ENCODE peak calls at places on chromosomes 5 and 9, in eight cellular contexts. E, N, M, I, G, H, C and X are unnamed samples.

GRCh38 chr5:36815871-36816270 is 60.7 kb upstream of the NIPBL start:
- DNase-seq in E (no peak), N (no peak), M (no peak), I (no peak), G (no peak), H (no peak), C (no peak), X (no peak)

GRCh38 chr9:104907278-104907951 is 20.5 kb downstream of the ABCA1 start:
- DNase-seq in E (no peak), N (no peak), M (no peak), I (peak), G (peak), H (peak), C (no peak), X (peak)

GRCh38 chr9:130789747-130790672 is 45.0 kb upstream of the ABL1 start:
- DNase-seq in E (no peak), N (no peak), M (no peak), I (no peak), G (no peak), H (no peak), C (no peak), X (no peak)

GRCh38 chr5:71816307-71816706 is 97.2 kb downstream of the CARTPT start:
- DNase-seq in E (no peak), N (no peak), M (no peak), I (no peak), G (no peak), H (no peak), C (no peak), X (no peak)

GRCh38 chr5:52800394-52801213 is 12.9 kb downstream of the ITGA1 start:
- DNase-seq in E (no peak), N (peak), M (no peak), I (peak), G (peak), H (peak), C (peak), X (peak)

GRCh38 chr9:128706045-128706444 is 3.7 kb downstream of the PKN3 start:
- DNase-seq in E (no peak), N (no peak), M (no peak), I (no peak), G (no peak), H (no peak), C (no peak), X (no peak)

GRCh38 chr5:139394123-139394653 is 716 bp downstream of the PROB1 start:
- DNase-seq in E (no peak), N (peak), M (no peak), I (peak), G (peak), H (peak), C (no peak), X (no peak)

GRCh38 chr9:116763665-116764064 is 76.6 kb downstream of the TRIM32 start:
- DNase-seq in E (no peak), N (no peak), M (no peak), I (no peak), G (no peak), H (no peak), C (no peak), X (no peak)

GRCh38 chr5:146441896-146442295 is 5.2 kb upstream of the TCERG1 start:
- DNase-seq in E (no peak), N (no peak), M (no peak), I (no peak), G (no peak), H (no peak), C (no peak), X (no peak)

GRCh38 chr5:149707097-149707496 is 23.0 kb upstream of the PPARGC1B start:
- DNase-seq in E (no peak), N (no peak), M (no peak), I (no peak), G (no peak), H (no peak), C (no peak), X (no peak)
- TF ChIP-seq POLR2A in E (no peak), N (no peak), M (no peak), I (no peak), G (no peak), H (no peak), C (no peak), X (no peak)

GRCh38 chr5:176538985-176539384 is 1.8 kb upstream of the RNF44 start:
- DNase-seq in E (no peak), N (no peak), M (no peak), I (no peak), G (no peak), H (no peak), C (no peak), X (no peak)

GRCh38 chr5:176538505-176538806 is 1.3 kb upstream of the RNF44 start:
- DNase-seq in E (no peak), N (no peak), M (no peak), I (no peak), G (no peak), H (no peak), C (no peak), X (no peak)

GRCh38 chr5:176536132-176536901 is 885 bp downstream of the RNF44 start:
- DNase-seq in E (no peak), N (peak), M (peak), I (peak), G (peak), H (peak), C (peak), X (peak)

GRCh38 chr5:176536902-176537607 is at the start of gene RNF44:
- DNase-seq in E (peak), N (peak), M (peak), I (peak), G (peak), H (peak), C (peak), X (peak)

GRCh38 chr5:176537608-176538504 is 654 bp upstream of the RNF44 start:
- DNase-seq in E (peak), N (peak), M (peak), I (peak), G (peak), H (peak), C (peak), X (peak)
- TF ChIP-seq POLR2A in E (no peak), N (peak), M (no peak), I (peak), G (no peak), H (peak), C (no peak), X (peak)

DNA sequence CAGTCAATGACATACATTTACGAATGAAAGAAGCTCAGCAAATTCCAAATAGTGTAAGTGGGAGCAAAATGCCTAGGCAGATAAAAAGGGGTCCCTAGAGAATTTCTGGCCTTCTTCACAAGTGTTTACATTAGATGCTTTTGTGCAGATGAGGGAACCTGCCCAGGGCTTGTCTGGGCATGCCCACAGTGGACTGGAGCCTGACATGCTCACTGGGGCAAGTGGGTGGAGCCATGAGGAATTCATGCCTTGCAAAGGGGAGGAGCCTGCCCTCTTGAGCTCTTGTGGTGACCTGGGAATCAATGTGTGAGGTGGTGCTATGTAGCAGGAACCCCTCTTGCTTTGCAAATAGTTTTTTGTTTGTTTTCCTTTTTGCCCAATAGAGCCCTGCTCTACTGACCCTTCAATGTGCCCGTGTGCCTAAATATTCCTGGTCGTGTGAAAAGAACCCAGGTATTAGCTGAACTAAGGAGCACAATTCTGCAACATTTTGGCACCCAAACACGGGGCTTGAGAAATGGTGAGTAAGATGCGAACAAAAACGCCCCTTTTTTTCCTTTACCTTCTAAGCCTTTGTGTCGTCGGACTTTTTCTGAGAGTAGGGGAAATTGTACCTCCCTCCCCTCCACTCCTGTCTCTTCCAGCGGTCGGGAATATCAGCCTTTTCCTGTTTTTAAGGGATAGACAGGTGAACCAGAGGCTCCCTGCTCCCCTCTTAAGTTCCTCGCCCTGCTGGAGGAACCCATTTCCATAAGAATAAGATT is 433.8 kb upstream of the CDH9 start:
- DNase-seq in E (peak), N (no peak), M (peak), I (no peak), G (peak), H (no peak), C (no peak), X (no peak)
- TF ChIP-seq POLR2A in E (peak), N (no peak), M (peak), I (no peak), G (peak), H (no peak), C (no peak), X (no peak)

GRCh38 chr5:150846651-150847333 is 471 bp downstream of the IRGM start:
- DNase-seq in E (peak), N (peak), M (peak), I (peak), G (peak), H (peak), C (no peak), X (peak)
- TF ChIP-seq POLR2A in E (no peak), N (no peak), M (no peak), I (no peak), G (no peak), H (no peak), C (no peak), X (no peak)

GRCh38 chr5:150401376-150402201 is 11.1 kb downstream of the CD74 start:
- DNase-seq in E (no peak), N (no peak), M (no peak), I (no peak), G (no peak), H (no peak), C (no peak), X (no peak)

GRCh38 chr5:150401076-150401375 is 11.7 kb downstream of the CD74 start:
- DNase-seq in E (no peak), N (no peak), M (no peak), I (no peak), G (no peak), H (no peak), C (no peak), X (no peak)

GRCh38 chr5:150402901-150403342 is 9.8 kb downstream of the CD74 start:
- DNase-seq in E (no peak), N (no peak), M (no peak), I (no peak), G (no peak), H (no peak), C (no peak), X (no peak)

GRCh38 chr5:150400327-150401075 is 12.2 kb downstream of the CD74 start:
- DNase-seq in E (no peak), N (no peak), M (no peak), I (no peak), G (no peak), H (no peak), C (no peak), X (no peak)

DNA sequence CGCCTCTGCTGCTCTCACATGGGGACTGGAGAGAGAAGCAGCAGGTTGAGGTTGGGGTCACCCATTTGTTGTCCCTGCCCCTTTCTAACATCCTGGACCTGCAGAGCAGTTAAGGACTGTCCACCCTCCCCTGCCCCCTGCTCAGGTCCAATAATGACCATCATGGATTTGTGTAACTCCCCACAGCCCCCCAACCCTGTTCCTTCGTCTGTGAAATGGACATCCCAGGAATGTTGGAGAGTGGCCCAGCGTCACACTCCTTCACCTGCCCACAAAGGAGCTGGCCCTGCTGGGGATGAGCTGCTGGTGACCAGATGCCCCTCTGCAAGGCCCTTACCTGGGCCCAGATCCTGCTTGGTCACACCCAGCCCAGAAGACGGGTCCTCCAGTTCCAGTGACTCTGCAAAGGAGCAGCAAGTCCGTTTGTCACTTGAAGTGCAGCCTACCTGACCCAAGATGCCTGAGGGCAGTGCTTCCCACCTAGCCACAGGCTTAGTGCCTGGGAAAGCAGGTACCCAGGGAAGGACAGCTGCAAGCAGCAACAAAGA is 10.4 kb downstream of the CD74 start:
- DNase-seq in E (no peak), N (no peak), M (no peak), I (no peak), G (no peak), H (no peak), C (no peak), X (no peak)
- TF ChIP-seq POLR2A in E (peak), N (no peak), M (peak), I (no peak), G (no peak), H (no peak), C (no peak), X (no peak)

DNA sequence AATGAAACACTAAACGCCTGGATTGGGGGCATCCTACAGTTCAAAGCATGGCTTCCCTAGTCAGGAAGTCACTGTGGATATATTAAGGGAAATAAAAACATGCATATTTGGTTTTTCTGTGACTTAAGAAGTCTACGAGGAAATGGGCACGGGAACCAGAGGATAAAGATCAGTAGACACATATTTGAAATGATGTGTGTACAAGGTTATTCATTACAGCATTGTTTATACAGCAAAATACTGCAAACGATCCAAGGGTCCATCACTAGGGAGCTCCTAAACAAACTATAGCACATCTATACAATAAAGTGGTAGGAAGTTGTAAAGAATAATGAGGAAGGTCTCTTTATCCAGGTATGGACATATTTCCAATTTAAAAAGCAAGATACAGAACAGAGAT is 71.8 kb downstream of the EFNA5 start:
- DNase-seq in E (no peak), N (no peak), M (no peak), I (no peak), G (no peak), H (no peak), C (no peak), X (no peak)
- TF ChIP-seq POLR2A in E (no peak), N (no peak), M (no peak), I (no peak), G (no peak), H (no peak), C (no peak), X (no peak)

GRCh38 chr5:135432113-135432512 is 15.0 kb downstream of the DCANP1 start:
- DNase-seq in E (no peak), N (no peak), M (no peak), I (no peak), G (peak), H (no peak), C (no peak), X (no peak)

GRCh38 chr5:135436856-135437795 is 10.0 kb downstream of the DCANP1 start:
- DNase-seq in E (no peak), N (no peak), M (no peak), I (no peak), G (peak), H (peak), C (no peak), X (no peak)

GRCh38 chr5:135435467-135436330 is 11.4 kb downstream of the DCANP1 start:
- DNase-seq in E (no peak), N (no peak), M (no peak), I (no peak), G (peak), H (no peak), C (no peak), X (no peak)

GRCh38 chr5:135434591-135435466 is 12.3 kb downstream of the DCANP1 start:
- DNase-seq in E (no peak), N (no peak), M (no peak), I (no peak), G (peak), H (no peak), C (no peak), X (no peak)

DNA sequence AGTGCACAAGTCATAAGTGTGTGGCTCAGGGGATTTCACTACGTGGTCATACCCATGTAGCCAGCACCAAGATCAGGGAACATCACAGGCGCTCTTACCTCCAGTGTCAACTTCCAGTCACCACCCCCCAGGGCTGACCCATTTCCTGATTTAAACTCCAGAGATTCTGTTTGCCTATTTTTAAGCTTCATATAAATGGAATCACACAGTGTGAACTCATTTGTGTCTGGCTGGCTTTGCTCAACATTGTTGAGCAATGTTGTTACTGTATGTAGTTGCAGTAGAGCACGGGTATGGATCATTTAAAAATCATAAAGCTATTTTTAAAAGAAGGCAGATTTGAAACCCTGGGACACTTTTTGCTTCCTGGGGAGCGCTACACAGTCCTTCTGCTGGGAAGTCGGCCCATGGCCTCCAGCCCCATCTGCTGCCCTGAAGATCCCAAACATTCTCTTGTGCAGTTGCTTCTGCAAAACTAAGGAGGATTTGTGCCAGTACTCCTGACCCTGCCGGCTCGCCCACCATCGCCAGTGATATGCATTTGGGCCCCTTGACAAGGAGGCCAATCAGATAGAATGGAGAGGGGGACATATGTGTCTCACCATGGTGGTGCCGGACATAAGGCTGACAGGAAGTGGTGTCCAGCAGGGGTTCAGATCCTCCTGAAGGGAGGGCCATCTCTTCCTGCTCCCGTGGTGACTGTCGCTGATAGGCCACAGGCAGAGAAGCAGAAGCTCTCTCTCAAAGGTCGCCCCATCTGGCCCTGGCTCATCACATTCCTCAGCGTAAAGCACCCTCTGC is 13.3 kb downstream of the DCANP1 start:
- DNase-seq in E (no peak), N (no peak), M (no peak), I (no peak), G (peak), H (no peak), C (no peak), X (no peak)
- TF ChIP-seq POLR2A in E (no peak), N (no peak), M (no peak), I (no peak), G (no peak), H (no peak), C (no peak), X (no peak)